ENCODE peak calls at places on chromosomes 4 and X, in eight cellular contexts. One of them, this sample, is unnamed. For H3K36me3, the result is how much of the 10 kb centered on the place peaks cover.

GRCh38 chr4:174156239-174156826 is 127.1 kb downstream of the FBXO8 start:
- DNase-seq in transverse colon: no peak
- DNase-seq in aorta: no peak
- DNase-seq in cardiac muscle cell: peak
- DNase-seq in MM.1S: peak
- DNase-seq in colonic mucosa: no peak
- DNase-seq in mammary epithelial cell: peak
- DNase-seq in IMR-90: peak
- DNase-seq in this sample: peak

GRCh38 chrX:44506688-44507087 is 36.0 kb downstream of the FUNDC1 start:
- DNase-seq in transverse colon: no peak
- DNase-seq in aorta: no peak
- DNase-seq in cardiac muscle cell: no peak
- DNase-seq in MM.1S: no peak
- DNase-seq in colonic mucosa: no peak
- DNase-seq in mammary epithelial cell: no peak
- DNase-seq in IMR-90: no peak
- DNase-seq in this sample: no peak

GRCh38 chr4:137621056-137621455 is 88.8 kb upstream of the PCDH18 start:
- DNase-seq in transverse colon: no peak
- DNase-seq in aorta: no peak
- DNase-seq in cardiac muscle cell: no peak
- DNase-seq in MM.1S: no peak
- DNase-seq in colonic mucosa: no peak
- DNase-seq in mammary epithelial cell: no peak
- DNase-seq in IMR-90: no peak
- DNase-seq in this sample: no peak

GRCh38 chr4:181877329-181877848 is 365.8 kb upstream of the TENM3 start:
- DNase-seq in transverse colon: no peak
- DNase-seq in aorta: no peak
- DNase-seq in cardiac muscle cell: no peak
- DNase-seq in MM.1S: no peak
- DNase-seq in colonic mucosa: no peak
- DNase-seq in mammary epithelial cell: peak
- DNase-seq in IMR-90: peak
- DNase-seq in this sample: no peak

GRCh38 chrX:20378291-20378920 is 111.7 kb upstream of the RPS6KA3 start:
- DNase-seq in transverse colon: peak
- DNase-seq in aorta: no peak
- DNase-seq in cardiac muscle cell: no peak
- DNase-seq in MM.1S: no peak
- DNase-seq in colonic mucosa: peak
- DNase-seq in mammary epithelial cell: peak
- DNase-seq in IMR-90: peak
- DNase-seq in this sample: no peak

GRCh38 chrX:103329991-103330390 is at the start of gene TCEAL7:
- DNase-seq in transverse colon: no peak
- DNase-seq in aorta: peak
- DNase-seq in cardiac muscle cell: no peak
- DNase-seq in MM.1S: no peak
- DNase-seq in colonic mucosa: no peak
- DNase-seq in mammary epithelial cell: no peak
- DNase-seq in IMR-90: peak
- DNase-seq in this sample: peak

GRCh38 chrX:95703696-95704095 is 980.9 kb upstream of the DIAPH2 start:
- DNase-seq in transverse colon: no peak
- DNase-seq in aorta: no peak
- DNase-seq in cardiac muscle cell: no peak
- DNase-seq in MM.1S: peak
- DNase-seq in colonic mucosa: no peak
- DNase-seq in mammary epithelial cell: no peak
- DNase-seq in IMR-90: no peak
- DNase-seq in this sample: no peak

GRCh38 chr4:185204238-185204910 is 574 bp upstream of the CFAP97 start:
- DNase-seq in transverse colon: no peak
- DNase-seq in aorta: no peak
- DNase-seq in cardiac muscle cell: no peak
- DNase-seq in MM.1S: peak
- DNase-seq in colonic mucosa: peak
- DNase-seq in mammary epithelial cell: peak
- DNase-seq in IMR-90: peak
- DNase-seq in this sample: no peak

GRCh38 chrX:78945186-78945912 is at the start of gene P2RY10:
- DNase-seq in transverse colon: peak
- DNase-seq in aorta: no peak
- DNase-seq in cardiac muscle cell: no peak
- DNase-seq in MM.1S: peak
- DNase-seq in colonic mucosa: no peak
- DNase-seq in mammary epithelial cell: no peak
- DNase-seq in IMR-90: no peak
- DNase-seq in this sample: no peak

GRCh38 chr4:99219072-99219471 is at the start of gene ADH6:
- DNase-seq in transverse colon: peak
- DNase-seq in aorta: no peak
- DNase-seq in cardiac muscle cell: no peak
- DNase-seq in MM.1S: no peak
- DNase-seq in colonic mucosa: peak
- DNase-seq in mammary epithelial cell: no peak
- DNase-seq in IMR-90: no peak
- DNase-seq in this sample: no peak

GRCh38 chr4:151807220-151807619 is 46.4 kb upstream of the GATB start:
- DNase-seq in transverse colon: peak
- DNase-seq in aorta: no peak
- DNase-seq in cardiac muscle cell: peak
- DNase-seq in MM.1S: no peak
- DNase-seq in colonic mucosa: peak
- DNase-seq in mammary epithelial cell: no peak
- DNase-seq in IMR-90: no peak
- DNase-seq in this sample: peak

GRCh38 chr4:87009095-87009648 is 74.4 kb downstream of the AFF1 start:
- DNase-seq in transverse colon: peak
- DNase-seq in aorta: no peak
- DNase-seq in cardiac muscle cell: no peak
- DNase-seq in MM.1S: no peak
- DNase-seq in colonic mucosa: peak
- DNase-seq in mammary epithelial cell: no peak
- DNase-seq in IMR-90: no peak
- DNase-seq in this sample: no peak

GRCh38 chrX:49273181-49273727 is 3.7 kb downstream of the PPP1R3F start:
- DNase-seq in transverse colon: no peak
- DNase-seq in aorta: peak
- DNase-seq in cardiac muscle cell: no peak
- DNase-seq in MM.1S: no peak
- DNase-seq in colonic mucosa: no peak
- DNase-seq in mammary epithelial cell: no peak
- DNase-seq in IMR-90: no peak
- DNase-seq in this sample: no peak

GRCh38 chrX:111270339-111270738 is at the start of gene CAPN6:
- DNase-seq in transverse colon: peak
- DNase-seq in aorta: peak
- DNase-seq in cardiac muscle cell: no peak
- DNase-seq in MM.1S: peak
- DNase-seq in colonic mucosa: peak
- DNase-seq in mammary epithelial cell: peak
- DNase-seq in IMR-90: peak
- DNase-seq in this sample: no peak

GRCh38 chr4:183289688-183290087 is 30.4 kb downstream of the CLDN22 start:
- DNase-seq in transverse colon: no peak
- DNase-seq in aorta: no peak
- DNase-seq in cardiac muscle cell: no peak
- DNase-seq in MM.1S: no peak
- DNase-seq in colonic mucosa: no peak
- DNase-seq in mammary epithelial cell: no peak
- DNase-seq in IMR-90: no peak
- DNase-seq in this sample: peak

GRCh38 chr4:118972167-118972566 is 83.5 kb downstream of the SYNPO2 start:
- DNase-seq in transverse colon: no peak
- DNase-seq in aorta: no peak
- DNase-seq in cardiac muscle cell: no peak
- DNase-seq in MM.1S: no peak
- DNase-seq in colonic mucosa: no peak
- DNase-seq in mammary epithelial cell: no peak
- DNase-seq in IMR-90: no peak
- DNase-seq in this sample: no peak

GRCh38 chr4:118973295-118973694 is 84.6 kb downstream of the SYNPO2 start:
- DNase-seq in transverse colon: no peak
- DNase-seq in aorta: no peak
- DNase-seq in cardiac muscle cell: no peak
- DNase-seq in MM.1S: no peak
- DNase-seq in colonic mucosa: no peak
- DNase-seq in mammary epithelial cell: no peak
- DNase-seq in IMR-90: no peak
- DNase-seq in this sample: no peak

GRCh38 chr4:118975487-118976192 is 87.0 kb downstream of the SYNPO2 start:
- DNase-seq in transverse colon: no peak
- DNase-seq in aorta: no peak
- DNase-seq in cardiac muscle cell: no peak
- DNase-seq in MM.1S: no peak
- DNase-seq in colonic mucosa: no peak
- DNase-seq in mammary epithelial cell: no peak
- DNase-seq in IMR-90: no peak
- DNase-seq in this sample: no peak

GRCh38 chr4:118979712-118980111 is 91.1 kb downstream of the SYNPO2 start:
- DNase-seq in transverse colon: no peak
- DNase-seq in aorta: no peak
- DNase-seq in cardiac muscle cell: no peak
- DNase-seq in MM.1S: no peak
- DNase-seq in colonic mucosa: no peak
- DNase-seq in mammary epithelial cell: no peak
- DNase-seq in IMR-90: no peak
- DNase-seq in this sample: no peak

DNA sequence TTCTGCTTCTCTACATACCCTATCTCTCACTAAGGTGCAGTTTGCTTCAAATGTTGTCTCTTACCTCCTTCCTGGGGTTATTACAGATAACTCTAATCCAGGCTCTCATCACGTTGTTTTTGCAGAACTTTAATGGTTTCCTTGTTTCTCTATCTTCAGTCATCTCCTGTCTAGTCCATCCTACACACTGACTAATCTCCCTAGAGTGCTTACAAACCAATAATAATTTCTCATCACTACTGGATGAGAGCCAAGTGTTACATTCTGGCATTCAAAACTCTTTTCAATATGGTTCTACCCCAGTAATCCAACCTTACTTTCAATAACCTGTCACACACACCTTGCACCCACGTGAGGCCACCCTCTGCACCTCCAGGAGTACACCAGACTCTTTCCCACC is 86.1 kb downstream of the SYNPO2 start:
- DNase-seq in transverse colon: no peak
- DNase-seq in aorta: no peak
- DNase-seq in cardiac muscle cell: no peak
- DNase-seq in MM.1S: no peak
- DNase-seq in colonic mucosa: no peak
- DNase-seq in mammary epithelial cell: peak
- DNase-seq in IMR-90: peak
- DNase-seq in this sample: no peak
- H3K36me3 ChIP-seq in transverse colon: under half
- H3K36me3 ChIP-seq in aorta: under half
- H3K36me3 ChIP-seq in cardiac muscle cell: under half
- H3K36me3 ChIP-seq in MM.1S: under half
- H3K36me3 ChIP-seq in colonic mucosa: under half
- H3K36me3 ChIP-seq in mammary epithelial cell: under half
- H3K36me3 ChIP-seq in IMR-90: under half
- H3K36me3 ChIP-seq in this sample: under half

GRCh38 chr4:110632506-110633357 is 9.9 kb upstream of the PITX2 start:
- DNase-seq in transverse colon: no peak
- DNase-seq in aorta: no peak
- DNase-seq in cardiac muscle cell: no peak
- DNase-seq in MM.1S: no peak
- DNase-seq in colonic mucosa: no peak
- DNase-seq in mammary epithelial cell: no peak
- DNase-seq in IMR-90: no peak
- DNase-seq in this sample: no peak
- H3K4me3 ChIP-seq in transverse colon: no peak
- H3K4me3 ChIP-seq in aorta: no peak
- H3K4me3 ChIP-seq in cardiac muscle cell: peak
- H3K4me3 ChIP-seq in MM.1S: no peak
- H3K4me3 ChIP-seq in colonic mucosa: peak
- H3K4me3 ChIP-seq in mammary epithelial cell: peak
- H3K4me3 ChIP-seq in IMR-90: no peak
- H3K4me3 ChIP-seq in this sample: peak

GRCh38 chr4:26410385-26411293 is 79.6 kb downstream of the CCKAR start:
- DNase-seq in transverse colon: no peak
- DNase-seq in aorta: no peak
- DNase-seq in cardiac muscle cell: peak
- DNase-seq in MM.1S: peak
- DNase-seq in colonic mucosa: peak
- DNase-seq in mammary epithelial cell: peak
- DNase-seq in IMR-90: peak
- DNase-seq in this sample: peak

GRCh38 chr4:26407466-26407865 is 82.8 kb downstream of the CCKAR start:
- DNase-seq in transverse colon: no peak
- DNase-seq in aorta: no peak
- DNase-seq in cardiac muscle cell: no peak
- DNase-seq in MM.1S: no peak
- DNase-seq in colonic mucosa: no peak
- DNase-seq in mammary epithelial cell: no peak
- DNase-seq in IMR-90: peak
- DNase-seq in this sample: no peak

GRCh38 chr4:26402458-26402857 is 81.6 kb downstream of the RBPJ start:
- DNase-seq in transverse colon: no peak
- DNase-seq in aorta: no peak
- DNase-seq in cardiac muscle cell: no peak
- DNase-seq in MM.1S: peak
- DNase-seq in colonic mucosa: no peak
- DNase-seq in mammary epithelial cell: no peak
- DNase-seq in IMR-90: no peak
- DNase-seq in this sample: no peak

GRCh38 chr4:26404597-26405323 is 83.9 kb downstream of the RBPJ start:
- DNase-seq in transverse colon: no peak
- DNase-seq in aorta: no peak
- DNase-seq in cardiac muscle cell: no peak
- DNase-seq in MM.1S: no peak
- DNase-seq in colonic mucosa: no peak
- DNase-seq in mammary epithelial cell: no peak
- DNase-seq in IMR-90: no peak
- DNase-seq in this sample: no peak

GRCh38 chr4:26406346-26406975 is 83.8 kb downstream of the CCKAR start:
- DNase-seq in transverse colon: no peak
- DNase-seq in aorta: no peak
- DNase-seq in cardiac muscle cell: no peak
- DNase-seq in MM.1S: peak
- DNase-seq in colonic mucosa: no peak
- DNase-seq in mammary epithelial cell: peak
- DNase-seq in IMR-90: peak
- DNase-seq in this sample: no peak
- H3K36me3 ChIP-seq in transverse colon: under half
- H3K36me3 ChIP-seq in aorta: under half
- H3K36me3 ChIP-seq in cardiac muscle cell: under half
- H3K36me3 ChIP-seq in MM.1S: under half
- H3K36me3 ChIP-seq in colonic mucosa: under half
- H3K36me3 ChIP-seq in mammary epithelial cell: under half
- H3K36me3 ChIP-seq in IMR-90: under half
- H3K36me3 ChIP-seq in this sample: under half

DNA sequence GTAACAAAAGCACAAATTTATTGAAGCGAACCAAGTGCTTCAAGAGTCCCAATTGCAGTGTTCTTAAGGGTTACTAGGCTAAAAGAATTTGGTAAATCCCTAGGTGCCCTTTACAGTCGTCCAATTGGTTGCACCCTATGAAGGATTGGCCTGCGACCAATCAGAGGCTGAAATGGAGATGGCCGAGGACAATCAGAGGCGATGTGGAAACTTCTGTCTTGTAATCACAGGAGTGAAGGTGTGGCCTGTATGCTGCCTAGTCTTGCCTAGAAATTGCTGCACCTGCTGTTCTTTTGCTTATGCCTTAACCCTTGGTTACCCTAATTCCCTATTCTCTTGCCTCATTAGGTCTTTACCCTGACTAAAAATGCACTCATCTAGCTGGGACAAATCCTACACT is 1.1 kb upstream of the DCK start:
- DNase-seq in transverse colon: peak
- DNase-seq in aorta: no peak
- DNase-seq in cardiac muscle cell: no peak
- DNase-seq in MM.1S: no peak
- DNase-seq in colonic mucosa: peak
- DNase-seq in mammary epithelial cell: peak
- DNase-seq in IMR-90: no peak
- DNase-seq in this sample: no peak
- H3K4me3 ChIP-seq in transverse colon: no peak
- H3K4me3 ChIP-seq in aorta: peak
- H3K4me3 ChIP-seq in cardiac muscle cell: no peak
- H3K4me3 ChIP-seq in MM.1S: peak
- H3K4me3 ChIP-seq in colonic mucosa: no peak
- H3K4me3 ChIP-seq in mammary epithelial cell: peak
- H3K4me3 ChIP-seq in IMR-90: no peak
- H3K4me3 ChIP-seq in this sample: peak

This sample was measured in BE2C.